ENCODE peak calls at places on chromosomes 5 and 9, in eight cellular contexts. E is T1000, X is dermis blood vessel endothelial cell, D is Right ventricle myocardium superior, R is AG10803, F is H7, H is SK-MEL-5, U is hippocampal formation. J is an unnamed sample.

GRCh38 chr5:109836280-109836679 is 146.6 kb downstream of the MAN2A1 start:
- DNase-seq in F (peak; percentile 30), X (no peak), R (no peak), U (no peak), H (no peak), D (no peak), E (no peak), J (no peak)

GRCh38 chr5:180648658-180649296 is 623 bp downstream of the FLT4 start:
- DNase-seq in R (no peak), E (no peak), X (peak; percentile 56), D (peak; percentile 39), H (no peak), U (no peak), F (peak; percentile 97), J (no peak)

GRCh38 chr5:32342656-32343055 is 29.9 kb upstream of the MTMR12 start:
- DNase-seq in R (no peak), X (no peak), F (no peak), U (no peak), E (no peak), H (no peak), D (no peak), J (no peak)

GRCh38 chr9:90890146-90890545 is 88.5 kb downstream of the SYK start:
- DNase-seq in E (no peak), U (no peak), D (no peak), X (no peak), F (peak; percentile 74), H (peak; percentile 24), R (no peak), J (no peak)

GRCh38 chr9:137241490-137242328 is 622 bp downstream of the TUBB4B start:
- DNase-seq in D (peak; percentile 79), R (peak; percentile 42), X (peak; percentile 49), U (no peak), H (no peak), F (peak; percentile 88), E (no peak), J (no peak)

GRCh38 chr9:11549311-11549794 is 936.6 kb upstream of the PTPRD start:
- DNase-seq in X (no peak), D (no peak), E (no peak), F (no peak), U (no peak), R (no peak), H (no peak), J (no peak)

GRCh38 chr5:172680921-172681320 is 39.9 kb downstream of the NEURL1B start:
- DNase-seq in U (no peak), X (peak; percentile 19), R (no peak), E (no peak), H (peak; percentile 13), F (no peak), D (no peak), J (no peak)

GRCh38 chr5:142600611-142601360 is 85.1 kb downstream of the FGF1 start:
- DNase-seq in H (no peak), E (no peak), F (no peak), U (no peak), R (peak; percentile 53), X (peak; percentile 80), D (peak; percentile 53), J (peak; percentile 69)

GRCh38 chr5:153919161-153919560 is 119.5 kb downstream of the FAM114A2 start:
- DNase-seq in H (no peak), X (no peak), F (no peak), D (no peak), E (no peak), U (no peak), R (no peak), J (no peak)

J was measured in AG04450.